ENCODE peak calls at places on chromosomes 6 and 20, in eight cellular contexts. I is choroid plexus epithelial cell; Y is pancreas; G is AG10803; M is CD4-positive, alpha-beta memory T cell; Z is fibroblast of mammary gland; Q is OCI-LY7; D is tibial nerve. R is an unnamed sample.

GRCh38 chr6:13395272-13396237 is 67.2 kb upstream of the TBC1D7 start:
- DNase-seq in I (peak), Y (peak), G (peak), M (no peak), Z (peak), Q (peak), D (peak), R (peak)

GRCh38 chr20:38149880-38150594 is 15.0 kb downstream of the TGM2 start:
- DNase-seq in I (no peak), Y (no peak), G (no peak), M (no peak), Z (no peak), Q (no peak), D (no peak), R (no peak)

GRCh38 chr6:83183082-83183828 is 9.8 kb downstream of the PGM3 start:
- DNase-seq in I (peak), Y (no peak), G (peak), M (no peak), Z (peak), Q (no peak), D (no peak), R (peak)

GRCh38 chr6:15475261-15475660 is 187.6 kb downstream of the DTNBP1 start:
- DNase-seq in I (no peak), Y (no peak), G (no peak), M (no peak), Z (no peak), Q (peak), D (no peak), R (no peak)

GRCh38 chr6:54245265-54245664 is 63.0 kb upstream of the TINAG start:
- DNase-seq in I (no peak), Y (no peak), G (no peak), M (no peak), Z (no peak), Q (no peak), D (no peak), R (no peak)

GRCh38 chr20:48333707-48334106 is 494.1 kb downstream of the PREX1 start:
- DNase-seq in I (no peak), Y (no peak), G (no peak), M (no peak), Z (no peak), Q (no peak), D (no peak), R (no peak)

GRCh38 chr20:2918096-2919049 is 45.1 kb downstream of the PTPRA start:
- DNase-seq in I (no peak), Y (no peak), G (no peak), M (no peak), Z (no peak), Q (no peak), D (no peak), R (no peak)

GRCh38 chr20:56347628-56348305 is 11.0 kb upstream of the FAM210B start:
- DNase-seq in I (no peak), Y (no peak), G (no peak), M (no peak), Z (no peak), Q (no peak), D (no peak), R (no peak)

GRCh38 chr6:108068182-108068581 is 6.4 kb downstream of the OSTM1 start:
- DNase-seq in I (no peak), Y (no peak), G (no peak), M (no peak), Z (no peak), Q (no peak), D (no peak), R (no peak)

GRCh38 chr20:36105731-36106226 is 48.8 kb upstream of the EPB41L1 start:
- DNase-seq in I (no peak), Y (peak), G (no peak), M (no peak), Z (no peak), Q (no peak), D (no peak), R (no peak)

GRCh38 chr6:37624121-37624520 is 73.6 kb downstream of the MDGA1 start:
- DNase-seq in I (no peak), Y (no peak), G (no peak), M (no peak), Z (no peak), Q (no peak), D (no peak), R (no peak)

GRCh38 chr20:37573626-37574198 is 46.0 kb upstream of the BLCAP start:
- DNase-seq in I (no peak), Y (peak), G (no peak), M (no peak), Z (no peak), Q (no peak), D (no peak), R (no peak)

GRCh38 chr6:66558189-66558588 is 851.2 kb upstream of the EYS start:
- DNase-seq in I (peak), Y (no peak), G (no peak), M (no peak), Z (no peak), Q (peak), D (no peak), R (no peak)

GRCh38 chr6:10210052-10210451 is 204.8 kb downstream of the TFAP2A start:
- DNase-seq in I (no peak), Y (no peak), G (no peak), M (no peak), Z (peak), Q (no peak), D (peak), R (no peak)

GRCh38 chr6:149028767-149029405 is 282.1 kb downstream of the UST start:
- DNase-seq in I (peak), Y (no peak), G (peak), M (peak), Z (peak), Q (peak), D (peak), R (peak)

GRCh38 chr20:62489186-62489939 is 13.6 kb upstream of the GATA5 start:
- DNase-seq in I (no peak), Y (no peak), G (no peak), M (no peak), Z (no peak), Q (no peak), D (no peak), R (no peak)

GRCh38 chr20:17870063-17870740 is 98.4 kb downstream of the SNX5 start:
- DNase-seq in I (no peak), Y (no peak), G (peak), M (no peak), Z (peak), Q (no peak), D (no peak), R (peak)

GRCh38 chr6:43436577-43437282 is 9.4 kb downstream of the ABCC10 start:
- DNase-seq in I (peak), Y (peak), G (peak), M (no peak), Z (peak), Q (no peak), D (peak), R (peak)

GRCh38 chr6:132256457-132256856 is 144.8 kb downstream of the MOXD1 start:
- DNase-seq in I (no peak), Y (no peak), G (no peak), M (no peak), Z (no peak), Q (no peak), D (no peak), R (no peak)

GRCh38 chr20:62717933-62718332 is 9.3 kb downstream of the NTSR1 start:
- DNase-seq in I (no peak), Y (no peak), G (no peak), M (no peak), Z (no peak), Q (no peak), D (no peak), R (no peak)

GRCh38 chr6:30071081-30071818 is 4.3 kb downstream of the PPP1R11 start:
- DNase-seq in I (peak), Y (no peak), G (peak), M (no peak), Z (peak), Q (no peak), D (no peak), R (peak)

GRCh38 chr6:28841290-28841689 is 82.5 kb downstream of the TRIM27 start:
- DNase-seq in I (no peak), Y (no peak), G (no peak), M (no peak), Z (no peak), Q (peak), D (no peak), R (no peak)

GRCh38 chr6:28838634-28839442 is 84.9 kb downstream of the TRIM27 start:
- DNase-seq in I (peak), Y (peak), G (peak), M (peak), Z (peak), Q (peak), D (peak), R (peak)

GRCh38 chr6:28839443-28840120 is 84.2 kb downstream of the TRIM27 start:
- DNase-seq in I (no peak), Y (no peak), G (no peak), M (no peak), Z (no peak), Q (peak), D (no peak), R (no peak)

DNA sequence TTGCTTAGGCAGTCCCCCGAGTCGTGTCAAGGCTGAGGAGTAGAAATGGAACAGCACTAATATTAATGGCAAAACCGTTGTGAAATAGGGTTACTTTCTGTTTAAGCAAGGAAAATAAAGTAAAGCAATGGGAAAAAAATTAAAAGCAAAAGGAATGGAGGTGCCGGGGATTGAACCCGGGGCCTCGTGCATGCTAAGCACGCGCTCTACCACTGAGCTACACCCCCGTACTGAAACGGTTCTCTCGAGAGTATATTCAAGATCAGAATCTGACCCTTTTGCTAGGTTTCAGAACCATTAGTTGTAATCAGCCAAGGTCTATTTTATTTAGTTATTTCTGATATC is 85.5 kb downstream of the TRIM27 start:
- DNase-seq in I (peak), Y (peak), G (no peak), M (peak), Z (peak), Q (peak), D (peak), R (peak)
- H3K4me3 ChIP-seq in I (peak), Y (peak), G (peak), M (peak), Z (peak), Q (peak), D (peak), R (peak)

DNA sequence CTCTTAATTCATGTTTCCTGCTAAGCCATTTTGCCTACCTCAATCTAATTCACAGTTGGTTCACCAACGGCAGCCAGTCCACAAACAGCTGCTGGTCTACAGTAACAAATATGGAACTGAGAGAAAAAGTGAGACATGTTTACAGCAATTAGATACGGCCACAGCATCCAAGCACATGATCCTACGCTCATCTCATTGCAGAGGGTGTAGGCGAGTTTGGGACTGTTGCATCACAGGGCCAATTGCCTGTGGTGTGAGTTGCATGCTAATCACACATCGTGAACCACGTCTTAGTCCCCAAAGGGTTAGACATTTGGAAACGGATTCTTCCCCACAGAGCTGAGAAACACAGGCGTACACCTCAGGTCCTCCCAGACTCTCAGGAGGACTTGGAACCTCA is 166.9 kb downstream of the EYA2 start:
- DNase-seq in I (no peak), Y (no peak), G (no peak), M (no peak), Z (peak), Q (no peak), D (no peak), R (no peak)
- H3K4me3 ChIP-seq in I (no peak), Y (no peak), G (no peak), M (no peak), Z (no peak), Q (no peak), D (no peak), R (no peak)

GRCh38 chr6:116667620-116668019 is 946 bp downstream of the ZUP1 start:
- DNase-seq in I (no peak), Y (no peak), G (no peak), M (no peak), Z (no peak), Q (peak), D (no peak), R (no peak)
- H3K4me3 ChIP-seq in I (peak), Y (peak), G (peak), M (peak), Z (peak), Q (peak), D (peak), R (peak)

DNA sequence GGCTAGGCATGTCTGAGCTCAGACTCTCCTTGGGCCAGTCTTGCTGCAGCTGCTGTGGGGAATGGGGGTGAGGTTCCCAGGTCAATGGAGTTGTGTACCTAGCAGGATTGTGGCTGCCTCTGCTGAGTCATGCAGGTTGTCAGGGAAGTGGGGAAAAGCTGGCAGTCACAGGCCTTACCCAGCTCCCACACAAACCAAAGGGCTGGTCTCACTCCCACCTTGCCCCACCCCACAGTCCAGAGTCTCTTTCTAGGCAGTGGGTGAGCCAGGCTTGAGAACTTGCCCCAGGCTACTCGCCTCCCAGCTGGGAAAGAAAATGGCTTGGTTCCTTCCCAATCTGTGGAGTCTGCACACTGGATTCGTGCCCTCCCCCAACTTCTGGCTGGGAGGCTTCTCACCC is 65.7 kb downstream of the SCP2D1 start:
- DNase-seq in I (no peak), Y (no peak), G (no peak), M (no peak), Z (no peak), Q (no peak), D (no peak), R (no peak)
- H3K4me3 ChIP-seq in I (no peak), Y (no peak), G (no peak), M (no peak), Z (no peak), Q (no peak), D (no peak), R (no peak)

GRCh38 chr6:27327023-27327742 is 15.1 kb upstream of the POM121L2 start:
- DNase-seq in I (no peak), Y (no peak), G (no peak), M (no peak), Z (no peak), Q (no peak), D (no peak), R (no peak)

GRCh38 chr6:27334141-27334540 is 22.1 kb upstream of the POM121L2 start:
- DNase-seq in I (no peak), Y (no peak), G (no peak), M (no peak), Z (peak), Q (no peak), D (no peak), R (no peak)

GRCh38 chr6:27333642-27334040 is 21.6 kb upstream of the POM121L2 start:
- DNase-seq in I (no peak), Y (no peak), G (no peak), M (no peak), Z (no peak), Q (no peak), D (no peak), R (no peak)

GRCh38 chr6:27332692-27333641 is 20.9 kb upstream of the POM121L2 start:
- DNase-seq in I (peak), Y (no peak), G (peak), M (peak), Z (peak), Q (no peak), D (no peak), R (peak)
- H3K4me3 ChIP-seq in I (peak), Y (no peak), G (peak), M (no peak), Z (peak), Q (no peak), D (no peak), R (peak)

GRCh38 chr6:40988634-40989033 is 50.4 kb downstream of the UNC5CL start:
- DNase-seq in I (no peak), Y (no peak), G (no peak), M (no peak), Z (no peak), Q (no peak), D (no peak), R (no peak)

GRCh38 chr6:40986871-40987270 is 52.1 kb downstream of the UNC5CL start:
- DNase-seq in I (no peak), Y (no peak), G (peak), M (no peak), Z (no peak), Q (no peak), D (no peak), R (no peak)

GRCh38 chr6:40982917-40983316 is 56.1 kb downstream of the UNC5CL start:
- DNase-seq in I (no peak), Y (no peak), G (no peak), M (no peak), Z (no peak), Q (no peak), D (no peak), R (no peak)

GRCh38 chr6:40986364-40986763 is 52.7 kb downstream of the UNC5CL start:
- DNase-seq in I (no peak), Y (no peak), G (peak), M (no peak), Z (no peak), Q (no peak), D (no peak), R (no peak)

DNA sequence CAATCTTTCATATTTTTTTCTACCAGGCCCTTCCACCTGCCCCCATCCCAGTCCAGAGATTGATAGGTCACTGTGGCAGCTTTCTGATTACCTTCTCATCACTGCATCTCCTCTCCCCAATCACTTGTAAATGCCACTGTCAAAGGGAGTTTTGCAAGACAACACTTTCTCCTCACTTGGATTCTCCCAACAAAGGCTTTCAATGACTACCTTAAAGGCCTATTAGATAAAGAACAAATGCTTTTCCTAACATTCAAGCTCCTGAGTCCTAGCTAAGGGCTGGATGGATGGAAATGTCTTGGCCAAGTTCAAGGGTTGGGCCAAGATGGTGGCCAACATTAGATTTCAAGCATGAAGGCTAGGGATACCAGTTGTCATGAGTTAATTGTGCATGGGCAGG is 55.3 kb downstream of the UNC5CL start:
- DNase-seq in I (no peak), Y (no peak), G (no peak), M (no peak), Z (no peak), Q (no peak), D (no peak), R (no peak)
- H3K4me3 ChIP-seq in I (no peak), Y (no peak), G (no peak), M (no peak), Z (no peak), Q (no peak), D (no peak), R (no peak)

GRCh38 chr6:158815379-158815724 is 3.8 kb downstream of the EZR start:
- DNase-seq in I (no peak), Y (no peak), G (no peak), M (no peak), Z (no peak), Q (no peak), D (no peak), R (no peak)
- H3K4me3 ChIP-seq in I (no peak), Y (no peak), G (no peak), M (peak), Z (no peak), Q (peak), D (peak), R (no peak)

GRCh38 chr6:169252805-169253189 is 849 bp downstream of the THBS2 start:
- DNase-seq in I (no peak), Y (no peak), G (peak), M (no peak), Z (no peak), Q (no peak), D (no peak), R (peak)

GRCh38 chr6:169250660-169251059 is 3.0 kb downstream of the THBS2 start:
- DNase-seq in I (peak), Y (no peak), G (peak), M (no peak), Z (peak), Q (no peak), D (no peak), R (peak)

GRCh38 chr6:169251822-169252804 is 1.5 kb downstream of the THBS2 start:
- DNase-seq in I (no peak), Y (no peak), G (no peak), M (no peak), Z (no peak), Q (no peak), D (no peak), R (peak)

GRCh38 chr6:169253341-169253740 is 305 bp downstream of the THBS2 start:
- DNase-seq in I (peak), Y (no peak), G (no peak), M (no peak), Z (no peak), Q (no peak), D (no peak), R (no peak)

GRCh38 chr6:169251371-169251802 is 2.3 kb downstream of the THBS2 start:
- DNase-seq in I (no peak), Y (no peak), G (no peak), M (no peak), Z (no peak), Q (no peak), D (no peak), R (no peak)
- H3K4me3 ChIP-seq in I (peak), Y (no peak), G (peak), M (no peak), Z (peak), Q (no peak), D (peak), R (peak)

R was measured in fibroblast of the aortic adventitia.